ENCODE peak calls at places on chromosomes 3 and 15, in four cellular contexts. X is fibroblast of pulmonary artery, P is PC-9, B is kidney epithelial cell. R is an unnamed sample.

GRCh38 chr3:74033366-74033765 is 408.6 kb upstream of the PDZRN3 start:
- DNase-seq in P (no peak), B (no peak), X (no peak), R (no peak)

GRCh38 chr3:139388961-139389551 is 391 bp downstream of the COPB2 start:
- DNase-seq in X (peak; percentile 9), B (no peak), P (no peak), R (no peak)

GRCh38 chr3:103048371-103048722 is 613.5 kb downstream of the ZPLD1 start:
- DNase-seq in X (peak; percentile 22), P (no peak), B (peak; percentile 48), R (no peak)

GRCh38 chr3:23650371-23651140 is 155.2 kb upstream of the UBE2E1 start:
- DNase-seq in X (peak; percentile 78), B (peak; percentile 34), P (peak; percentile 43), R (no peak)

GRCh38 chr3:158381274-158381868 is 189.6 kb upstream of the MLF1 start:
- DNase-seq in X (no peak), P (no peak), B (no peak), R (peak; percentile 37)

GRCh38 chr3:49769926-49770325 is 16.4 kb downstream of the IP6K1 start:
- DNase-seq in X (no peak), B (no peak), P (no peak), R (no peak)

GRCh38 chr3:33372218-33373081 is 67.8 kb downstream of the UBP1 start:
- DNase-seq in P (no peak), X (peak; percentile 70), B (peak; percentile 23), R (peak; percentile 10)

GRCh38 chr3:125594581-125595011 is 701 bp downstream of the OSBPL11 start:
- DNase-seq in X (no peak), B (no peak), P (peak; percentile 42), R (no peak)

GRCh38 chr3:125129512-125129962 is 73.7 kb upstream of the HEG1 start:
- DNase-seq in X (peak; percentile 93), P (peak; percentile 81), B (peak; percentile 60), R (no peak)

GRCh38 chr3:181703701-181704420 is 7.9 kb upstream of the SOX2 start:
- DNase-seq in B (no peak), P (no peak), X (no peak), R (no peak)

GRCh38 chr15:57559875-57560274 is 31.8 kb upstream of the MYZAP start:
- DNase-seq in P (peak; percentile 48), X (peak; percentile 57), B (no peak), R (no peak)

GRCh38 chr3:126356373-126357298 is 572 bp downstream of the KLF15 start:
- DNase-seq in B (no peak), X (peak; percentile 11), P (no peak), R (no peak)

GRCh38 chr3:171365489-171365888 is 94.7 kb downstream of the TNIK start:
- DNase-seq in X (no peak), P (no peak), B (no peak), R (no peak)

GRCh38 chr3:73060302-73060723 is 1.1 kb upstream of the EBLN2 start:
- DNase-seq in X (no peak), B (no peak), P (no peak), R (no peak)

GRCh38 chr3:106691476-106691875 is 685.8 kb upstream of the CCDC54 start:
- DNase-seq in B (no peak), P (no peak), X (no peak), R (no peak)

GRCh38 chr15:31360843-31361763 is 34.5 kb downstream of the KLF13 start:
- DNase-seq in P (no peak), B (no peak), X (no peak), R (no peak)

GRCh38 chr15:31499953-31500808 is 173.5 kb downstream of the KLF13 start:
- DNase-seq in B (no peak), X (no peak), P (no peak), R (no peak)

GRCh38 chr3:129211772-129212171 is 28.1 kb upstream of the CNBP start:
- DNase-seq in X (peak; percentile 85), B (peak; percentile 82), P (peak; percentile 98), R (no peak)

GRCh38 chr3:86969500-86970189 is 21.3 kb downstream of the VGLL3 start:
- DNase-seq in B (no peak), X (peak; percentile 79), P (no peak), R (no peak)

GRCh38 chr15:52148409-52148808 is 35.8 kb upstream of the BCL2L10 start:
- DNase-seq in X (no peak), B (no peak), P (no peak), R (no peak)

GRCh38 chr3:53069422-53070068 is 23.7 kb upstream of the SFMBT1 start:
- DNase-seq in X (peak; percentile 23), P (no peak), B (no peak), R (no peak)

GRCh38 chr15:80871801-80872327 is 92.7 kb downstream of the CEMIP start:
- DNase-seq in X (no peak), P (no peak), B (no peak), R (no peak)

GRCh38 chr15:78174398-78174797 is 25.2 kb downstream of the IDH3A start:
- DNase-seq in P (no peak), X (no peak), B (no peak), R (no peak)

GRCh38 chr15:60933914-60934885 is 294.9 kb downstream of the RORA start:
- DNase-seq in X (no peak), B (no peak), P (no peak), R (no peak)

GRCh38 chr15:79219393-79220056 is 63.0 kb upstream of the ANKRD34C start:
- DNase-seq in X (no peak), P (no peak), B (no peak), R (no peak)

GRCh38 chr3:141905129-141905528 is 28.7 kb downstream of the ATP1B3 start:
- DNase-seq in P (no peak), B (no peak), X (peak; percentile 56), R (no peak)

GRCh38 chr15:63615935-63616334 is 18.7 kb downstream of the FBXL22 start:
- DNase-seq in X (no peak), P (peak; percentile 55), B (peak; percentile 34), R (no peak)

GRCh38 chr3:125128861-125129501 is 73.2 kb upstream of the HEG1 start:
- DNase-seq in P (peak; percentile 94), B (no peak), X (peak; percentile 84), R (no peak)

GRCh38 chr3:155308831-155309230 is 15.3 kb upstream of the STRIT1 start:
- DNase-seq in B (no peak), X (peak; percentile 38), P (no peak), R (no peak)

GRCh38 chr3:184172681-184173373 is 1.8 kb upstream of the AP2M1 start:
- DNase-seq in B (no peak), P (no peak), X (peak; percentile 93), R (no peak)

GRCh38 chr3:165624761-165625160 is 212.5 kb downstream of the BCHE start:
- DNase-seq in B (no peak), P (no peak), X (peak; percentile 53), R (no peak)

GRCh38 chr15:39279331-39279730 is 301.5 kb upstream of the THBS1 start:
- DNase-seq in X (no peak), B (no peak), P (no peak), R (no peak)

GRCh38 chr15:62742409-62743171 is 300.0 kb upstream of the TPM1 start:
- DNase-seq in P (peak; percentile 39), X (peak; percentile 93), B (no peak), R (peak; percentile 30)

GRCh38 chr3:156716105-156716862 is 41.9 kb downstream of the TIPARP start:
- DNase-seq in P (peak; percentile 13), B (no peak), X (no peak), R (no peak)

GRCh38 chr3:197953881-197954280 is 3.9 kb downstream of the RPL35A start:
- DNase-seq in P (no peak), B (no peak), X (peak; percentile 52), R (no peak)

GRCh38 chr3:64741344-64741743 is 53.5 kb upstream of the ADAMTS9 start:
- DNase-seq in P (no peak), B (no peak), X (peak; percentile 80), R (no peak)

GRCh38 chr15:58065445-58066041 is at the start of gene ALDH1A2:
- DNase-seq in B (no peak), P (no peak), X (no peak), R (no peak)

GRCh38 chr15:79721256-79721655 is 175.6 kb downstream of the MTHFS start:
- DNase-seq in B (no peak), X (peak; percentile 25), P (no peak), R (no peak)

GRCh38 chr3:9947025-9947995 is 4.9 kb downstream of the PRRT3 start:
- DNase-seq in P (peak; percentile 72), X (peak; percentile 71), B (no peak), R (peak; percentile 56)

GRCh38 chr3:44624696-44625528 is at the start of gene ZNF197:
- DNase-seq in P (peak; percentile 67), X (peak; percentile 92), B (peak; percentile 60), R (peak; percentile 72)
- TF ChIP-seq CTCF in P (no peak), X (no peak), B (no peak), R (no peak)

DNA sequence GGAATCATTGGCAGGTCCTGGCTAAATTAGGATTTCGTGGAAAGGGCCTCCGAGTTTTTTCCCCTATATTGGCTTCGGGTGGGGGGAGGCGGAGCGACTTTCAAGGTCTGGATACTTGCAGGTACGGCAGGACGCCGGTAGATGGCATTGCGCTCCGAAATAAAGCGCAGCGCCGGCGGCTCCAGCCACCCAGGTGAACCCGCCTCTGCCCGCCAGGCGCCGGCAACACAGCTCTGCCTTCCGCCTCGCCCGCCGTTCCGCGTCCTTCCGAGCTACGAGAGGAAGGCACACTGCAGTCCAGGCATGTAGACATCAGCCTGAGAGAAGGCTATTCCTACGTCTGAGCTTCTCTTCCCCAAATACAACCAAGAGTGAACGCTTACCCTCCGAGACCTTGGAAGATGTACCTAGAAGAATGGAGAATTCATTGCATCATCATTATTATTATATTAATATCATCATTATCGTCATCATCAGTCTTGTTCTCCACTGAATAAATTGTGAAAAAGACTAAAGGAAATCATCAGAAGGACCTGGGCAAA is 514.1 kb downstream of the MECOM start:
- DNase-seq in X (peak; percentile 91), P (peak; percentile 73), B (peak; percentile 50), R (peak; percentile 50)
- H3K4me3 ChIP-seq in X (peak overlapping the region; percentile 52), P (peak overlapping the region; percentile 67), B (peak overlapping the region; percentile 45), R (peak overlapping the region; percentile 14)

GRCh38 chr15:74598126-74598842 is 17.4 kb upstream of the CLK3 start:
- DNase-seq in P (peak; percentile 61), X (peak; percentile 83), B (peak; percentile 66), R (peak; percentile 90)
- TF ChIP-seq CTCF in P (no peak), X (no peak), B (no peak), R (no peak)

GRCh38 chr3:11634081-11634635 is 9.6 kb downstream of the VGLL4 start:
- DNase-seq in X (no peak), B (no peak), P (no peak), R (no peak)
- H3K4me3 ChIP-seq in X (no peak overlapping the region), B (no peak overlapping the region), P (no peak overlapping the region), R (no peak overlapping the region)

DNA sequence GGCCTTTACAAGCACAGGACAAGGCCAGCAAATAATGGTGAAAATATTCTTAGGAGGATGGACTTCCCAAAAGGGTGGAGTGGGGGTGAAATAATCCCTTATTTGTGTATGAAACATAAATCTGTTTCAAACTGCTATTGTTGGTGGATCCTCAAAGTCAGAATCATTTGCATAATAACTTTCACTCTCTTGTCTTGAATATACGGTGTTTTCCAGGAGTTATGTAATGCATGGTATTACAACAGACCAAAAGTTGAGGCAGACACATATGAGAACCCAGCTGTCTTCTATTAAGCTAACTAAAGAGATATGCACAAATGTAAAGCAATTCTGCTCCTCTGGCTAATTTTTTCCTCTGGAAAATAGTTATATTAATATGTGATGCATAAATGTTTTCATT is 57.7 kb downstream of the PRTG start:
- DNase-seq in P (no peak), B (no peak), X (peak; percentile 72), R (no peak)
- TF ChIP-seq CTCF in P (no peak), B (no peak), X (no peak), R (no peak)